ENCODE peak calls at places on chromosome 21, in ten cellular contexts. C is IMR-90; G is choroid plexus epithelial cell; J is effector CD4-positive, alpha-beta T cell; D is lower lobe of right lung; A is mammary epithelial cell; O is occipital lobe; F is nephron progenitor cell; S is NCI-H748 treated with DMSO at 0.1 percent for 48 hours; B is stimulated activated naive CD8-positive, alpha-beta T cell treated with anti-CD3 and anti-CD28 coated beads, Interleukin-15, Interleukin-2, amounts not matched to agents 100 U/mL and 50 U/mL, for 24 hours. Z is an unnamed sample.

GRCh38 chr21:46189213-46189958 is 5.1 kb upstream of the SPATC1L start:
- DNase-seq in C (peak), G (peak), J (no peak), D (no peak), A (peak), O (no peak), F (no peak), S (no peak), B (no peak), Z (no peak)

GRCh38 chr21:26366781-26367180 is 196.2 kb upstream of the APP start:
- DNase-seq in C (no peak), G (no peak), J (no peak), D (no peak), A (peak), O (no peak), F (no peak), S (no peak), B (no peak), Z (no peak)

GRCh38 chr21:26546698-26547097 is 26.4 kb downstream of the CYYR1 start:
- DNase-seq in C (no peak), G (no peak), J (no peak), D (peak), A (no peak), O (no peak), F (no peak), S (no peak), B (no peak), Z (no peak)

GRCh38 chr21:44006017-44006624 is 6.0 kb upstream of the TRAPPC10 start:
- DNase-seq in C (peak), G (peak), J (no peak), D (no peak), A (peak), O (no peak), F (no peak), S (no peak), B (no peak), Z (no peak)

GRCh38 chr21:31316488-31317169 is 27.4 kb downstream of the TIAM1 start:
- DNase-seq in C (peak), G (peak), J (no peak), D (no peak), A (peak), O (no peak), F (no peak), S (no peak), B (no peak), Z (no peak)

GRCh38 chr21:37582613-37583012 is 216.0 kb downstream of the DYRK1A start:
- DNase-seq in C (peak), G (peak), J (no peak), D (no peak), A (peak), O (peak), F (no peak), S (no peak), B (no peak), Z (no peak)

GRCh38 chr21:33684923-33685560 is 42.7 kb downstream of the ITSN1 start:
- DNase-seq in C (peak), G (peak), J (no peak), D (no peak), A (no peak), O (no peak), F (no peak), S (no peak), B (no peak), Z (no peak)

GRCh38 chr21:33332143-33332542 is 7.4 kb downstream of the IFNAR1 start:
- DNase-seq in C (no peak), G (no peak), J (no peak), D (no peak), A (no peak), O (no peak), F (no peak), S (no peak), B (no peak), Z (no peak)

GRCh38 chr21:45015469-45015860 is 58.9 kb upstream of the ADARB1 start:
- DNase-seq in C (no peak), G (no peak), J (no peak), D (no peak), A (no peak), O (no peak), F (no peak), S (no peak), B (no peak), Z (no peak)

GRCh38 chr21:36456714-36457399 is 23.1 kb downstream of the CLDN14 start:
- DNase-seq in C (no peak), G (no peak), J (no peak), D (no peak), A (no peak), O (no peak), F (no peak), S (no peak), B (no peak), Z (no peak)

GRCh38 chr21:45880097-45881068 is 101.2 kb upstream of the COL6A1 start:
- DNase-seq in C (peak), G (peak), J (peak), D (peak), A (peak), O (peak), F (peak), S (peak), B (peak), Z (no peak)

GRCh38 chr21:32645261-32646182 is 33.3 kb upstream of the CFAP298 start:
- DNase-seq in C (no peak), G (no peak), J (no peak), D (no peak), A (no peak), O (no peak), F (peak), S (peak), B (no peak), Z (no peak)

GRCh38 chr21:25887166-25887565 is 152.4 kb downstream of the GABPA start:
- DNase-seq in C (no peak), G (peak), J (no peak), D (no peak), A (no peak), O (no peak), F (no peak), S (no peak), B (no peak), Z (no peak)

GRCh38 chr21:27804515-27804914 is 837.6 kb upstream of the ADAMTS5 start:
- DNase-seq in C (no peak), G (no peak), J (no peak), D (no peak), A (no peak), O (no peak), F (no peak), S (no peak), B (no peak), Z (no peak)

GRCh38 chr21:29372063-29372802 is 73.5 kb downstream of the BACH1 start:
- DNase-seq in C (peak), G (peak), J (peak), D (no peak), A (peak), O (no peak), F (peak), S (peak), B (peak), Z (no peak)

GRCh38 chr21:44626673-44627143 is at the start of gene KRTAP10-9:
- DNase-seq in C (no peak), G (no peak), J (no peak), D (no peak), A (no peak), O (no peak), F (no peak), S (no peak), B (no peak), Z (no peak)

GRCh38 chr21:33384851-33385331 is 18.3 kb upstream of the IFNGR2 start:
- DNase-seq in C (peak), G (no peak), J (peak), D (no peak), A (no peak), O (no peak), F (no peak), S (no peak), B (no peak), Z (no peak)

GRCh38 chr21:36184561-36184960 is 27.9 kb downstream of the DOP1B start:
- DNase-seq in C (no peak), G (no peak), J (no peak), D (no peak), A (no peak), O (no peak), F (no peak), S (no peak), B (no peak), Z (no peak)

GRCh38 chr21:27532081-27532480 is 565.2 kb upstream of the ADAMTS5 start:
- DNase-seq in C (peak), G (peak), J (no peak), D (no peak), A (no peak), O (no peak), F (no peak), S (no peak), B (no peak), Z (no peak)

GRCh38 chr21:45291613-45292398 is 4.1 kb upstream of the POFUT2 start:
- DNase-seq in C (no peak), G (no peak), J (no peak), D (peak), A (no peak), O (no peak), F (no peak), S (no peak), B (no peak), Z (no peak)